ENCODE peak calls at places on chromosomes 3 and 15, in eight cellular contexts. T is heart left ventricle, V is astrocyte, C is suprapubic skin, X is body of pancreas, Q is uterus, N is lung, F is A549. B is an unnamed sample.
A peak's percentile ranks its signal among the peaks of the same experiment; 100 is the strongest.

GRCh38 chr3:76943058-76943457 is 96.8 kb upstream of the ROBO2 start:
- DNase-seq in T (no peak), V (peak; percentile 11), C (no peak), X (peak; percentile 25), Q (no peak), N (no peak), F (no peak), B (no peak)

GRCh38 chr15:31004220-31004733 is 12.8 kb upstream of the MTMR10 start:
- DNase-seq in T (peak; percentile 80), V (no peak), C (no peak), X (peak; percentile 46), Q (peak; percentile 30), N (no peak), F (no peak), B (no peak)

GRCh38 chr15:37028609-37029287 is 71.6 kb downstream of the MEIS2 start:
- DNase-seq in T (no peak), V (no peak), C (no peak), X (no peak), Q (no peak), N (no peak), F (no peak), B (no peak)

GRCh38 chr3:53027254-53027844 is 18.5 kb downstream of the SFMBT1 start:
- DNase-seq in T (no peak), V (no peak), C (no peak), X (peak; percentile 86), Q (no peak), N (no peak), F (no peak), B (no peak)

GRCh38 chr15:89444855-89445254 is 51.5 kb downstream of the RHCG start:
- DNase-seq in T (no peak), V (no peak), C (no peak), X (no peak), Q (no peak), N (no peak), F (no peak), B (no peak)

GRCh38 chr15:59353994-59354951 is 18.4 kb downstream of the MYO1E start:
- DNase-seq in T (no peak), V (no peak), C (no peak), X (no peak), Q (no peak), N (no peak), F (no peak), B (no peak)

GRCh38 chr15:42558739-42559138 is 10.1 kb downstream of the HAUS2 start:
- DNase-seq in T (no peak), V (no peak), C (no peak), X (no peak), Q (no peak), N (no peak), F (no peak), B (no peak)

GRCh38 chr3:24551626-24552025 is 57.0 kb upstream of the THRB start:
- DNase-seq in T (no peak), V (no peak), C (no peak), X (no peak), Q (no peak), N (no peak), F (no peak), B (no peak)

GRCh38 chr15:32844118-32844711 is 126.4 kb downstream of the GREM1 start:
- DNase-seq in T (no peak), V (no peak), C (no peak), X (no peak), Q (no peak), N (no peak), F (peak; percentile 69), B (no peak)

GRCh38 chr3:122969585-122970453 is 57.7 kb downstream of the SEMA5B start:
- DNase-seq in T (peak; percentile 60), V (peak; percentile 90), C (no peak), X (no peak), Q (no peak), N (no peak), F (no peak), B (no peak)

GRCh38 chr3:140736863-140737460 is 59.1 kb downstream of the TRIM42 start:
- DNase-seq in T (peak; percentile 35), V (peak; percentile 10), C (peak; percentile 64), X (peak; percentile 56), Q (peak; percentile 31), N (no peak), F (peak; percentile 10), B (no peak)

GRCh38 chr15:95557226-95558046 is 773.1 kb upstream of the NR2F2 start:
- DNase-seq in T (peak; percentile 22), V (peak; percentile 96), C (no peak), X (no peak), Q (peak; percentile 53), N (no peak), F (peak; percentile 88), B (peak; percentile 61)

GRCh38 chr3:94076055-94076454 is 13.2 kb downstream of the NSUN3 start:
- DNase-seq in T (no peak), V (peak; percentile 67), C (no peak), X (no peak), Q (no peak), N (no peak), F (no peak), B (peak; percentile 10)

GRCh38 chr3:55329849-55330248 is 157.3 kb downstream of the WNT5A start:
- DNase-seq in T (no peak), V (peak; percentile 97), C (no peak), X (no peak), Q (no peak), N (no peak), F (no peak), B (peak; percentile 70)

GRCh38 chr3:188839187-188839695 is 332.5 kb upstream of the TPRG1 start:
- DNase-seq in T (no peak), V (no peak), C (no peak), X (no peak), Q (no peak), N (no peak), F (peak; percentile 68), B (no peak)

GRCh38 chr3:53193466-53194217 is 32.6 kb downstream of the PRKCD start:
- DNase-seq in T (no peak), V (no peak), C (no peak), X (no peak), Q (no peak), N (no peak), F (no peak), B (no peak)

GRCh38 chr3:15903776-15904720 is 106.3 kb upstream of the ANKRD28 start:
- DNase-seq in T (peak; percentile 78), V (no peak), C (no peak), X (peak; percentile 92), Q (peak; percentile 27), N (no peak), F (no peak), B (no peak)

GRCh38 chr15:91369823-91370222 is 269.8 kb downstream of the SV2B start:
- DNase-seq in T (no peak), V (no peak), C (no peak), X (no peak), Q (no peak), N (no peak), F (no peak), B (no peak)

GRCh38 chr3:100603449-100603848 is 6.0 kb upstream of the ADGRG7 start:
- DNase-seq in T (no peak), V (no peak), C (no peak), X (peak; percentile 9), Q (no peak), N (no peak), F (peak; percentile 59), B (no peak)

GRCh38 chr3:100609305-100609704 is at the start of gene ADGRG7:
- DNase-seq in T (no peak), V (no peak), C (no peak), X (no peak), Q (no peak), N (no peak), F (no peak), B (no peak)

GRCh38 chr3:100609963-100610362 is 562 bp downstream of the ADGRG7 start:
- DNase-seq in T (no peak), V (no peak), C (no peak), X (no peak), Q (no peak), N (no peak), F (no peak), B (no peak)

GRCh38 chr3:100605358-100605757 is 4.0 kb upstream of the ADGRG7 start:
- DNase-seq in T (no peak), V (no peak), C (no peak), X (no peak), Q (no peak), N (no peak), F (no peak), B (no peak)

GRCh38 chr3:100606894-100607512 is 2.4 kb upstream of the ADGRG7 start:
- DNase-seq in T (no peak), V (no peak), C (no peak), X (no peak), Q (no peak), N (no peak), F (peak; percentile 18), B (no peak)
- TF ChIP-seq CTCF in T (no peak), V (no peak), C (no peak), X (no peak), Q (no peak), N (no peak), F (no peak), B (no peak)

DNA sequence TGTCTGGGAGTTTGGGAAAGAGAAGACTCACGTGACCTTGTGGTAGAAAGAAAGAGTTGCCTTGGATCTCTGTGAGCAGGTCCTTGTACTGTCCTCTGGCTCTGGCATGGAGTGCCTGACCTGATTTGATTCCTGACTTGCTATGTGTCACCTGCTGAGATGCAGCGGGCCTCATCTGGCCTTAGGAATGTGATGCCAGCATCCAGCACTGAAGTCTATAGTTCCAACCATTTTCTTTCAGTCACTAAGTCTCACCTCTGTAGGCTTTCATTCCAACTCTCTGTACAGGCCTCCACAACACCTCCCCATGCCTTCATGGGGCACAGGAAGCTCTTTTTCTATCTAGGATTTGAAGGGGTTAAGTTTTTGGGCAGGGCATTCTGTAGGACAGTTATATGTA is 12.1 kb upstream of the OXSR1 start:
- DNase-seq in T (no peak), V (no peak), C (no peak), X (no peak), Q (no peak), N (no peak), F (no peak), B (no peak)
- H3K27ac ChIP-seq in T (no peak overlapping the region), V (no peak overlapping the region), C (peak overlapping the region; percentile 16), X (no peak overlapping the region), Q (no peak overlapping the region), N (peak overlapping the region; percentile 45), F (no peak overlapping the region), B (no peak overlapping the region)

GRCh38 chr15:40325700-40326099 is 2.2 kb downstream of the INAFM2 start:
- DNase-seq in T (no peak), V (no peak), C (no peak), X (no peak), Q (no peak), N (no peak), F (no peak), B (no peak)
- H3K4me3 ChIP-seq in T (peak overlapping the region; percentile 87), V (no peak overlapping the region), C (no peak overlapping the region), X (no peak overlapping the region), Q (no peak overlapping the region), N (no peak overlapping the region), F (no peak overlapping the region), B (no peak overlapping the region)

DNA sequence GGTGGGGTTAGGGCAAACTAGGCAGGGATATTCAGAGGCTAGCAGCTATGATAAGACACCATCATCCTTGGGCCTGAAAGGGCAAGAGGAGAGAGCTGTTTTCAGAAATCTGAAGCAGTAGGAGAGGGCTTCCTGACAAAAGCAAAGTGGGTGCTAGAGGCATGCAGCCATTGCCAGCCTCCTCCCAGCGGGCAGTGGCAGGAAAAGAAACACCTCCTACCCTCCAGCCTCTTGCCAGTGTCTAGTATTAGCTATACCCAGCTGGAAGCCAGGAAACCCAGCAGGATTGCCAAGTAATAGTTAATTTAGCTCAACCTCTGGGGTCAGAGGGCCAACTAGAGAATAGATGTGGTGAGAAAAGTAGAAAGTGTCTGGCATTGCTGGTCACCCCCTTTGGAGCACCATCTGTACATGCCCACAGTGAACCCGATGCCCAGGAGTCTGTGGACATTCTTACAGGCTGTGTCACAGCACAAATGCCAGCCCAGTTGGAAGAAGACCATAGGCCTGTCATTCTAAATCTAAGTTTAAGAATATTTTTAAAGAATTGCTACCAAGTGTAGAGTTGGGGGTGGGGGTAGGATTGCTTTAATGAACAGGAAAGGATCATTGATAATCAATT is 85.3 kb downstream of the HCN4 start:
- DNase-seq in T (no peak), V (no peak), C (no peak), X (no peak), Q (no peak), N (no peak), F (no peak), B (no peak)
- TF ChIP-seq CTCF in T (no peak), V (no peak), C (no peak), X (no peak), Q (no peak), N (no peak), F (no peak), B (no peak)

B was measured in AG04450.